ENCODE peak calls at places on chromosome 20, in four cellular contexts. W, U, V and G are unnamed samples.

GRCh38 chr20:58538752-58539151 is 23.6 kb upstream of the APCDD1L start:
- DNase-seq in U (no peak), W (no peak), V (no peak), G (no peak)

GRCh38 chr20:45111799-45112471 is 3.0 kb downstream of the WFDC5 start:
- DNase-seq in W (no peak), U (no peak), V (peak), G (no peak)

GRCh38 chr20:60921021-60921622 is 330.9 kb upstream of the CDH4 start:
- DNase-seq in U (peak), W (no peak), V (peak), G (peak)

GRCh38 chr20:49280463-49281058 is 2.7 kb upstream of the ZNFX1 start:
- DNase-seq in V (no peak), U (no peak), W (no peak), G (no peak)

GRCh38 chr20:23920936-23921335 is 41.4 kb upstream of the CST5 start:
- DNase-seq in U (no peak), W (no peak), V (no peak), G (no peak)

GRCh38 chr20:57600324-57601210 is 19.7 kb downstream of the ZBP1 start:
- DNase-seq in V (no peak), W (no peak), U (peak), G (no peak)

GRCh38 chr20:25300496-25301170 is 52.7 kb downstream of the PYGB start:
- DNase-seq in W (no peak), U (no peak), V (no peak), G (no peak)

GRCh38 chr20:38727602-38728236 is 3.4 kb downstream of the SLC32A1 start:
- DNase-seq in V (no peak), U (no peak), W (no peak), G (no peak)

GRCh38 chr20:34240698-34241615 is at the start of gene ASIP:
- DNase-seq in U (no peak), W (no peak), V (no peak), G (no peak)

GRCh38 chr20:22775671-22776139 is 191.3 kb upstream of the FOXA2 start:
- DNase-seq in U (no peak), V (no peak), W (no peak), G (no peak)

GRCh38 chr20:33826270-33826897 is 15.2 kb downstream of the CHMP4B start:
- DNase-seq in V (no peak), W (no peak), U (no peak), G (no peak)

GRCh38 chr20:33005132-33005566 is 916 bp upstream of the SUN5 start:
- DNase-seq in U (no peak), V (no peak), W (no peak), G (no peak)

GRCh38 chr20:26208296-26209091 is 511.8 kb upstream of the ZNF337 start:
- DNase-seq in W (no peak), V (peak), U (peak), G (peak)

GRCh38 chr20:6169251-6169650 is 46.4 kb upstream of the FERMT1 start:
- DNase-seq in V (no peak), W (no peak), U (no peak), G (no peak)
- TF ChIP-seq CTCF in V (no peak), W (peak), U (no peak), G (no peak)

GRCh38 chr20:4090756-4091331 is 75.5 kb upstream of the RNF24 start:
- DNase-seq in W (no peak), V (no peak), U (no peak), G (no peak)
- TF ChIP-seq CTCF in W (no peak), V (no peak), U (no peak), G (no peak)

GRCh38 chr20:53597521-53598120 is 4.0 kb upstream of the ZNF217 start:
- DNase-seq in V (no peak), U (no peak), W (no peak), G (no peak)

GRCh38 chr20:53598140-53599038 is 4.8 kb upstream of the ZNF217 start:
- DNase-seq in U (no peak), W (no peak), V (no peak), G (no peak)

GRCh38 chr20:53595018-53595378 is 1.4 kb upstream of the ZNF217 start:
- DNase-seq in V (no peak), U (no peak), W (no peak), G (no peak)

GRCh38 chr20:53597085-53597482 is 3.4 kb upstream of the ZNF217 start:
- DNase-seq in W (no peak), V (no peak), U (no peak), G (no peak)

DNA sequence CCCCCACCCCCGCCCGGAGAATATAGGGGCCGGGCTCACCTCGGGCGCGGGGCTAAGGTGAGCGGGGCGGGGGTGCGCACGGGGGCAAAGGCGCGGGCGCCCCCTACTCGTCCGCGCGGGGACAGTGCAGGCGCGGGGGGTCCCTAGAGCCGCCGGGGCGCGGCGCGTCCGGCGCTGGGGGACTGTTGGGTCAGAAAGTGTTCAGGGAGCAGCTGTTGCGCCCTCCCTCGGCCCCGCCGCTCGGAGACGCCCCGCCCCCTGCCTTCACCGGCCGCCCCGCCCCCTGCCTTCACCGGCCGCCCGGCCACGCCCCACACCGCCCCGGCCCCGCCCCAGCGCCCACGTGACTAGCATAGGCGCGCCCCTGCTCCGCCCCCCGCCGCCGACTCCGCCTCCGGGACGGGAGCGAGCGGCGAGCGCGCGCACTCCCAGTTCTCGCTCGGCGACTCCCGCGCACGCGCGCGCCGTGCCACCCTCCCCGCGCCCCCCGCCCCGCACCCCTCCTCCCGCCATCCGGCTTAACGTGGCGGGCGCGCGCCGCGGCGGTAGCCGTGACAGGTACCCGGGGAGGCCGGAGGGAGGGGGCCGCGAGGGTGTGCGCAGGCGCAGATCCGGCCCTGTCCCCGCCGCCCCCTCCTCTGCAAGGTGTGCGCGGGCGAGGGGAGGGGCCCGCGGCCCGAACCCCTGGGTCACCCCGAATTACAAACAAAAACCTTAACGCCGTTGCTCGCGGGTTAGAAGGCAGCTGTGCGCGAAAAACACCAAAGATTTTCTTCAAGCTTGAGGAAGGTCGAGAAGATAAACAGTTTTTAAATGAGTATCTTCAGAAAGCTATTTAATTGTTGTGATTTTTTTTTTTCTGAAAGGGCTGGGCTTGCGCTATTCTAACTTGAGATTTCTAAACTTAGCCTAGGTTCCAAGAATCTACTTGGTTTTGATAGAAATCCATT is 704 bp upstream of the ZNF217 start:
- DNase-seq in U (peak), W (peak), V (peak), G (peak)
- TF ChIP-seq CTCF in U (peak), W (no peak), V (no peak), G (no peak)

DNA sequence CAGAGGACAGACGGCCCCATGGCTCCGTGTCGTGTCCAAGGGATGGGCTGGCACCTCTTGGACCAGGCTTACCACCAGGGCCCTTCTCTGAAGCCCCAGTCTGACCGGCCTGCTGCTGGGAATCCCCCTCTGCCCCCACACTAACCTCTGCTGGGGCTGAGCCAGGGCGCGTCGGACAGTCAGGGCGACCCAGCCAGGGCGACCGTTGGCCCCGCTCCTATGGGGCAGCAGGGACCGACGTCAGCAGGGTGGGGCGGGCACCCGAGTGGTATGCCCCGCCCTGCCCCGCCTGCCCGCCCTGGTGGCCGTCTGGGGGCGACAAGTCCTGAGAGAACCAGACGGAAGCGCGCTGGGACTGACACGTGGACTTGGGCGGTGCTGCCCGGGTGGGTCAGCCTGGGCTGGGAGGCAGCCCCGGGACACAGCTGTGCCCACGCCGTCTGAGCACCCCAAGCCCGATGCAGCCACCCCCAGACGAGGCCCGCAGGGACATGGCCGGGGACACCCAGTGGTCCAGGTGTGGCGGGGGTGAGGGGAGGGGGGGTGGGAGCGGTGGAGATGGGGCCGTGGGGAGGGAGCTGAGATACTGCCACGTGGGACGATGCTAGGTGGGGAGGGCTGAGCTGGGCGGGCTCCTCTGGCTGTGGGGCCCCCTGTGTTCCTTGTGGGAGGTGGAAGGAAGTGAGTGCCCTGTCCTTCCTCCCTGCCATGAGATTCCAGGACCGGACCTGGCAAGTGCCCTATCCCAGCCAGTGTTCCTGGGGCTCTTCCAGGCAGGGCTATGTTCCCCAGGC is at the start of gene SLC17A9:
- DNase-seq in U (peak), W (no peak), V (peak), G (no peak)
- TF ChIP-seq CTCF in U (no peak), W (no peak), V (no peak), G (no peak)

GRCh38 chr20:15515706-15516105 is 1057.5 kb downstream of the KIF16B start:
- DNase-seq in W (no peak), U (no peak), V (no peak), G (no peak)
- TF ChIP-seq CTCF in W (no peak), U (no peak), V (no peak), G (no peak)

GRCh38 chr20:19787366-19787765 is 29.3 kb downstream of the RIN2 start:
- DNase-seq in U (no peak), V (no peak), W (no peak), G (no peak)

GRCh38 chr20:19786311-19786710 is 28.3 kb downstream of the RIN2 start:
- DNase-seq in U (no peak), V (no peak), W (peak), G (no peak)

GRCh38 chr20:19789446-19789845 is 31.4 kb downstream of the RIN2 start:
- DNase-seq in W (no peak), V (no peak), U (no peak), G (no peak)

GRCh38 chr20:19791887-19792286 is 33.8 kb downstream of the RIN2 start:
- DNase-seq in W (no peak), V (no peak), U (no peak), G (no peak)

GRCh38 chr20:19789009-19789408 is 31.0 kb downstream of the RIN2 start:
- DNase-seq in V (no peak), W (no peak), U (no peak), G (no peak)
- TF ChIP-seq CTCF in V (no peak), W (no peak), U (no peak), G (no peak)